ENCODE peak calls at places on chromosomes 4 and X, in six cellular contexts. One of them, this sample, is unnamed.

GRCh38 chr4:1080432-1080831 is 32.9 kb downstream of the RNF212 start:
- DNase-seq in fibroblast of mammary gland: no peak
- DNase-seq in T-helper 2 cell: no peak
- DNase-seq in fibroblast of the conjunctiva: no peak
- DNase-seq in A673: no peak
- DNase-seq in progenitor cell of endocrine pancreas: no peak
- DNase-seq in this sample: no peak

GRCh38 chr4:123506311-123506685 is 109.7 kb downstream of the SPRY1 start:
- DNase-seq in T-helper 2 cell: no peak
- DNase-seq in fibroblast of the conjunctiva: no peak
- DNase-seq in progenitor cell of endocrine pancreas: no peak
- DNase-seq in A673: no peak
- DNase-seq in fibroblast of mammary gland: no peak
- DNase-seq in this sample: no peak

GRCh38 chr4:169341490-169341889 is 70.7 kb upstream of the SH3RF1 start:
- DNase-seq in A673: no peak
- DNase-seq in fibroblast of mammary gland: peak; percentile 85
- DNase-seq in fibroblast of the conjunctiva: no peak
- DNase-seq in T-helper 2 cell: no peak
- DNase-seq in progenitor cell of endocrine pancreas: no peak
- DNase-seq in this sample: peak; percentile 61

GRCh38 chr4:71262161-71262560 is 76.7 kb upstream of the SLC4A4 start:
- DNase-seq in A673: no peak
- DNase-seq in T-helper 2 cell: no peak
- DNase-seq in fibroblast of mammary gland: no peak
- DNase-seq in fibroblast of the conjunctiva: no peak
- DNase-seq in progenitor cell of endocrine pancreas: no peak
- DNase-seq in this sample: no peak

GRCh38 chrX:17361620-17362019 is 13.4 kb upstream of the NHS start:
- DNase-seq in A673: peak; percentile 57
- DNase-seq in fibroblast of the conjunctiva: no peak
- DNase-seq in progenitor cell of endocrine pancreas: no peak
- DNase-seq in fibroblast of mammary gland: peak; percentile 5
- DNase-seq in T-helper 2 cell: no peak
- DNase-seq in this sample: no peak

GRCh38 chrX:136625246-136625645 is 22.7 kb upstream of the CD40LG start:
- DNase-seq in T-helper 2 cell: no peak
- DNase-seq in fibroblast of the conjunctiva: no peak
- DNase-seq in fibroblast of mammary gland: no peak
- DNase-seq in progenitor cell of endocrine pancreas: no peak
- DNase-seq in A673: no peak
- DNase-seq in this sample: no peak

GRCh38 chr4:183905593-183906485 is 732 bp downstream of the STOX2 start:
- DNase-seq in fibroblast of the conjunctiva: no peak
- DNase-seq in A673: peak; percentile 41
- DNase-seq in fibroblast of mammary gland: peak; percentile 16
- DNase-seq in T-helper 2 cell: no peak
- DNase-seq in progenitor cell of endocrine pancreas: peak; percentile 50
- DNase-seq in this sample: no peak

GRCh38 chr4:154490261-154490588 is 1.4 kb downstream of the DCHS2 start:
- DNase-seq in A673: no peak
- DNase-seq in fibroblast of mammary gland: no peak
- DNase-seq in fibroblast of the conjunctiva: no peak
- DNase-seq in progenitor cell of endocrine pancreas: no peak
- DNase-seq in T-helper 2 cell: no peak
- DNase-seq in this sample: no peak

GRCh38 chrX:70554081-70554480 is 109.4 kb downstream of the DLG3 start:
- DNase-seq in fibroblast of mammary gland: peak; percentile 45
- DNase-seq in A673: peak; percentile 17
- DNase-seq in T-helper 2 cell: no peak
- DNase-seq in fibroblast of the conjunctiva: peak; percentile 32
- DNase-seq in progenitor cell of endocrine pancreas: no peak
- DNase-seq in this sample: peak; percentile 36

GRCh38 chr4:1516261-1516660 is 110.0 kb upstream of the NKX1-1 start:
- DNase-seq in A673: no peak
- DNase-seq in progenitor cell of endocrine pancreas: no peak
- DNase-seq in T-helper 2 cell: no peak
- DNase-seq in fibroblast of the conjunctiva: no peak
- DNase-seq in fibroblast of mammary gland: no peak
- DNase-seq in this sample: no peak

GRCh38 chr4:185210102-185210981 is 944 bp downstream of the SNX25 start:
- DNase-seq in fibroblast of the conjunctiva: no peak
- DNase-seq in progenitor cell of endocrine pancreas: peak; percentile 50
- DNase-seq in T-helper 2 cell: peak; percentile 23
- DNase-seq in fibroblast of mammary gland: peak; percentile 55
- DNase-seq in A673: peak; percentile 59
- DNase-seq in this sample: peak; percentile 42

GRCh38 chr4:184644553-184645307 is 4.5 kb downstream of the CASP3 start:
- DNase-seq in T-helper 2 cell: no peak
- DNase-seq in fibroblast of mammary gland: peak; percentile 14
- DNase-seq in progenitor cell of endocrine pancreas: no peak
- DNase-seq in A673: peak; percentile 83
- DNase-seq in fibroblast of the conjunctiva: no peak
- DNase-seq in this sample: no peak

GRCh38 chrX:119410027-119410819 is 11.1 kb downstream of the SLC25A43 start:
- DNase-seq in T-helper 2 cell: no peak
- DNase-seq in progenitor cell of endocrine pancreas: no peak
- DNase-seq in fibroblast of the conjunctiva: peak; percentile 83
- DNase-seq in fibroblast of mammary gland: peak; percentile 93
- DNase-seq in A673: no peak
- DNase-seq in this sample: peak; percentile 75

GRCh38 chrX:75547783-75548182 is 24.9 kb upstream of the ZDHHC15 start:
- DNase-seq in fibroblast of the conjunctiva: no peak
- DNase-seq in progenitor cell of endocrine pancreas: no peak
- DNase-seq in A673: no peak
- DNase-seq in T-helper 2 cell: no peak
- DNase-seq in fibroblast of mammary gland: no peak
- DNase-seq in this sample: no peak

GRCh38 chrX:49921109-49921508 is 1.3 kb upstream of the CLCN5 start:
- DNase-seq in A673: no peak
- DNase-seq in T-helper 2 cell: no peak
- DNase-seq in fibroblast of the conjunctiva: no peak
- DNase-seq in progenitor cell of endocrine pancreas: no peak
- DNase-seq in fibroblast of mammary gland: no peak
- DNase-seq in this sample: no peak

GRCh38 chr4:176646311-176646710 is 146.4 kb downstream of the VEGFC start:
- DNase-seq in T-helper 2 cell: no peak
- DNase-seq in fibroblast of mammary gland: no peak
- DNase-seq in progenitor cell of endocrine pancreas: no peak
- DNase-seq in A673: no peak
- DNase-seq in fibroblast of the conjunctiva: no peak
- DNase-seq in this sample: no peak

GRCh38 chrX:38275615-38276014 is 51.7 kb downstream of the RPGR start:
- DNase-seq in fibroblast of the conjunctiva: peak; percentile 51
- DNase-seq in T-helper 2 cell: no peak
- DNase-seq in progenitor cell of endocrine pancreas: no peak
- DNase-seq in fibroblast of mammary gland: peak; percentile 93
- DNase-seq in A673: no peak
- DNase-seq in this sample: peak; percentile 88

GRCh38 chrX:8808661-8809060 is 7.5 kb upstream of the FAM9A start:
- DNase-seq in fibroblast of the conjunctiva: no peak
- DNase-seq in progenitor cell of endocrine pancreas: no peak
- DNase-seq in A673: no peak
- DNase-seq in fibroblast of mammary gland: no peak
- DNase-seq in T-helper 2 cell: no peak
- DNase-seq in this sample: no peak

GRCh38 chrX:69130448-69130847 is 34.8 kb downstream of the PJA1 start:
- DNase-seq in fibroblast of mammary gland: no peak
- DNase-seq in T-helper 2 cell: no peak
- DNase-seq in fibroblast of the conjunctiva: no peak
- DNase-seq in A673: peak; percentile 55
- DNase-seq in progenitor cell of endocrine pancreas: no peak
- DNase-seq in this sample: no peak

GRCh38 chrX:109614951-109615350 is 10.0 kb downstream of the KCNE5 start:
- DNase-seq in T-helper 2 cell: no peak
- DNase-seq in fibroblast of mammary gland: no peak
- DNase-seq in fibroblast of the conjunctiva: no peak
- DNase-seq in progenitor cell of endocrine pancreas: no peak
- DNase-seq in A673: no peak
- DNase-seq in this sample: no peak

GRCh38 chr4:244471-244870 is 60.8 kb downstream of the ZNF732 start:
- DNase-seq in T-helper 2 cell: peak; percentile 21
- DNase-seq in A673: peak; percentile 49
- DNase-seq in fibroblast of the conjunctiva: no peak
- DNase-seq in progenitor cell of endocrine pancreas: no peak
- DNase-seq in fibroblast of mammary gland: peak; percentile 18
- DNase-seq in this sample: no peak

This sample was measured in HCEC 1CT.